ENCODE peak calls at places on chromosome 5, in seven cellular contexts. L is sigmoid colon, P is left lung, K is GM12865, V is cardiac fibroblast, Q is nephron progenitor cell, X is A549. B is an unnamed sample.

GRCh38 chr5:34545164-34545563 is 111.0 kb upstream of the RAI14 start:
- DNase-seq in X (no peak), P (no peak), K (no peak), Q (no peak), L (no peak), V (no peak), B (no peak)

GRCh38 chr5:160175438-160176218 is 53.7 kb upstream of the FABP6 start:
- DNase-seq in P (no peak), Q (peak; percentile 44), X (no peak), K (no peak), V (peak; percentile 46), L (peak; percentile 68), B (no peak)

GRCh38 chr5:83476470-83476817 is 4.9 kb downstream of the VCAN start:
- DNase-seq in X (no peak), Q (no peak), K (no peak), V (no peak), L (no peak), P (no peak), B (no peak)

GRCh38 chr5:26663500-26663899 is 374.9 kb downstream of the CDH9 start:
- DNase-seq in Q (no peak), V (no peak), K (no peak), P (no peak), L (no peak), X (no peak), B (no peak)

GRCh38 chr5:34817558-34818351 is 21.2 kb upstream of the TTC23L start:
- DNase-seq in V (no peak), K (no peak), X (no peak), P (no peak), L (no peak), Q (no peak), B (no peak)

GRCh38 chr5:143629871-143630658 is 181.9 kb upstream of the HMHB1 start:
- DNase-seq in V (peak; percentile 27), Q (no peak), L (no peak), P (no peak), X (peak; percentile 58), K (no peak), B (no peak)

GRCh38 chr5:132239776-132240175 is 12.1 kb upstream of the P4HA2 start:
- DNase-seq in V (no peak), P (peak; percentile 13), L (peak; percentile 44), K (no peak), X (no peak), Q (no peak), B (no peak)

GRCh38 chr5:33558489-33558888 is 117.7 kb downstream of the TARS1 start:
- DNase-seq in Q (no peak), X (no peak), L (no peak), V (peak; percentile 14), K (no peak), P (no peak), B (no peak)

GRCh38 chr5:141465351-141465750 is 10.4 kb upstream of the PCDHGC3 start:
- DNase-seq in L (no peak), P (no peak), V (peak; percentile 35), K (no peak), Q (no peak), X (no peak), B (no peak)

GRCh38 chr5:317086-317811 is 4.3 kb upstream of the AHRR start:
- DNase-seq in V (peak; percentile 79), L (no peak), K (peak; percentile 92), Q (peak; percentile 80), P (no peak), X (peak; percentile 88), B (peak; percentile 79)

GRCh38 chr5:176545737-176546509 is 3.2 kb upstream of the CDHR2 start:
- DNase-seq in X (peak; percentile 27), Q (no peak), P (no peak), V (no peak), K (no peak), L (no peak), B (no peak)

GRCh38 chr5:60677831-60678664 is 21.9 kb downstream of the DEPDC1B start:
- DNase-seq in P (no peak), V (peak; percentile 75), X (peak; percentile 56), L (no peak), Q (no peak), K (peak; percentile 54), B (no peak)

GRCh38 chr5:154478752-154479159 is 729 bp upstream of the HAND1 start:
- DNase-seq in V (no peak), Q (no peak), X (no peak), P (no peak), K (no peak), L (peak; percentile 75), B (no peak)

GRCh38 chr5:125823572-125823971 is 599.6 kb upstream of the GRAMD2B start:
- DNase-seq in P (no peak), Q (no peak), X (no peak), V (no peak), K (no peak), L (no peak), B (no peak)

GRCh38 chr5:85170183-85170582 is 785.5 kb upstream of the EDIL3 start:
- DNase-seq in L (no peak), Q (no peak), P (no peak), V (no peak), X (no peak), K (peak; percentile 18), B (no peak)

GRCh38 chr5:142179776-142180387 is 71.3 kb downstream of the NDFIP1 start:
- DNase-seq in X (no peak), Q (no peak), V (no peak), L (peak; percentile 17), P (no peak), K (no peak), B (no peak)

GRCh38 chr5:76789991-76790571 is 28.7 kb upstream of the F2RL1 start:
- DNase-seq in Q (no peak), X (peak; percentile 52), K (no peak), L (no peak), V (peak; percentile 50), P (no peak), B (no peak)

GRCh38 chr5:102223542-102224444 is 72.3 kb downstream of the SLCO4C1 start:
- DNase-seq in L (no peak), X (peak; percentile 45), K (peak; percentile 50), Q (peak; percentile 16), P (no peak), V (peak; percentile 33), B (peak; percentile 12)

GRCh38 chr5:95901676-95902646 is 59.7 kb downstream of the ELL2 start:
- DNase-seq in X (peak; percentile 58), V (peak; percentile 34), L (no peak), Q (no peak), P (no peak), K (no peak), B (no peak)

GRCh38 chr5:94021246-94021645 is 279.8 kb upstream of the POU5F2 start:
- DNase-seq in L (no peak), K (no peak), X (peak; percentile 91), V (peak; percentile 41), Q (no peak), P (no peak), B (no peak)

GRCh38 chr5:141855265-141856029 is 22.8 kb downstream of the PCDH1 start:
- DNase-seq in X (no peak), V (no peak), K (no peak), L (no peak), Q (peak; percentile 37), P (no peak), B (no peak)

GRCh38 chr5:1476181-1476966 is 31.1 kb upstream of the SLC6A3 start:
- DNase-seq in K (no peak), V (no peak), X (no peak), P (peak; percentile 39), L (peak; percentile 61), Q (no peak), B (no peak)

GRCh38 chr5:554284-554988 is 30.2 kb upstream of the SLC9A3 start:
- DNase-seq in V (no peak), P (no peak), X (no peak), L (peak; percentile 5), K (no peak), Q (no peak), B (no peak)

DNA sequence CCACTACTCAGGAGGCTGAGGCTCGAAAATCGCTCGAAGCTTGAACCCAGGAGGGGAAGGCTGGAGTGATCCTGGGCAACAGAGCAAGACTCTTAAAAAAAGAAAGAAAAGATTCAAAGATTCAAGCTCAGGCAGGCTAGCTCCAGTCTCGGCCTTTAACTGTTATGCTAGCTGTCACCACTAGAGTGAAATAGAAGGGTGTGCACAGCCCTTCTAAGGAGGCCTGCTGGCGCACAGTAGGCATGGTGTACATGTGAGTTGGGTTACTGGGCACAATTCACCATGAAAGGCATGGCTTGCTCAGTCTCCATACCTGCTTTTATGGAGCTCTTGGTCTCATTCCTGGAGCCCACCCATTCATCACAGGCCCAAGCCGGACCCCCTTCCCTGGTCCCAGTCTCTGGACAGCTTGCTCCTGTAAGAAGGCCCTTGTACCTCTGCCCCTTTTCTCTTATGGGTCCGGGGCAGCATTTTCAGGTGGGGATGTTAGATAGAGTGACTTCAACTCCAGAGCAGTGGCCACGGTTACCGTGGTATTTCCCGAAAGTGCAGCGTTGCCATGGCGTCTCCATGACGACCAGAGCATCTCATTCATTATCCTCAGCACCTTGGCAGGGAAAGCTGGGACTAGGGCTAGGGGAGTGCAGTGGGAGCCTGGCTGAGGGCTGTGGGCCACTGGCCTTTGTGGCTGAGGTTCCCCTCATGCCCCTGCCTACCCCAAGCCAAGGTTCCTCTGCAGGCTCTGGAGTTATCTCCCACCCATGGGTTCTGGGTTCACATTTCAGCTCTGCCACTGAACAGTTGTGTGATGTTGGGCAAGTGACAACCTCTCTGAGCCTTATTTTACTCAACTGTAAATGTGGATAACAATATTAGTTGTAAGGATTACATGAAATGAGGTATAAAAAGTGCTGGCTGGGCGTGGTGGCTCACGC is 5.7 kb downstream of the NDST1 start:
- DNase-seq in X (peak; percentile 62), Q (peak; percentile 34), P (no peak), V (no peak), K (peak; percentile 42), L (no peak), B (peak; percentile 38)
- TF ChIP-seq CTCF in X (no peak), Q (peak; percentile 30), P (no peak), V (peak; percentile 11), K (peak; percentile 14), L (no peak), B (peak; percentile 36)

GRCh38 chr5:91182763-91183162 is 200.4 kb downstream of the ARRDC3 start:
- DNase-seq in L (no peak), V (peak; percentile 43), P (peak; percentile 49), X (no peak), Q (no peak), K (peak; percentile 48), B (no peak)
- TF ChIP-seq CTCF in L (no peak), V (peak; percentile 33), P (no peak), X (no peak), Q (no peak), K (no peak), B (no peak)

GRCh38 chr5:97044057-97044456 is 98.4 kb downstream of the LIX1 start:
- DNase-seq in Q (peak; percentile 11), P (peak; percentile 38), K (peak; percentile 18), X (peak; percentile 33), L (peak; percentile 62), V (peak; percentile 8), B (peak; percentile 52)
- TF ChIP-seq CTCF in Q (peak; percentile 26), P (no peak), K (peak; percentile 35), X (peak; percentile 14), L (peak; percentile 29), V (peak; percentile 53), B (no peak)

DNA sequence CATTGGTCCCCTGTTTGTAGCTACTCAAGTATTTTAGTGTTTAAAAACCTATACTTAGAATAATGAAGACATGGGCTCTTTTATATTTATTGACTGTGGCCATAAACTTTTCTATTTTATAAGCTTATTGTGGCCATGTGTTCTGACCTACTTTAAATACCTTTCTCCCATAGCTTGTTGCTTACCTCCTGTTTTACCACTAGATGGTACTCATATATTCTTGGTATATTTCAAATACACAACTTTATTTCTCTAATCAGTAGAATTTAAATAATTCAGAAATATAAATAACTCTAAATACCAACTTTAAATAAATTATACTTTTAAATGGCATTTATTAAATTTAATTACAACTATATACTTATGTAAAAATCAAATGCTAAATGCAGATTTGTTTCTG is 498.0 kb downstream of the PRDM9 start:
- DNase-seq in P (no peak), L (no peak), K (no peak), V (no peak), Q (no peak), X (no peak), B (no peak)
- TF ChIP-seq CTCF in P (no peak), L (no peak), K (no peak), V (no peak), Q (no peak), X (no peak), B (no peak)